ENCODE peak calls at places on chromosomes 16 and 17, in five cellular contexts. Q, P, E, S and H are unnamed samples.
A peak's percentile ranks its signal among the peaks of the same experiment; 100 is the strongest.

GRCh38 chr16:47888142-47888541 is 267.7 kb downstream of the ABCC12 start:
- DNase-seq in Q (peak; percentile 13), P (no peak), E (no peak), S (peak; percentile 65), H (no peak)

GRCh38 chr16:8887952-8888560 is 5.9 kb downstream of the LITAFD start:
- DNase-seq in Q (no peak), P (no peak), E (no peak), S (no peak), H (no peak)

GRCh38 chr16:29664133-29664912 is 1.3 kb downstream of the SPN start:
- DNase-seq in Q (no peak), P (no peak), E (peak; percentile 84), S (no peak), H (no peak)

GRCh38 chr17:47324224-47325020 is 667 bp downstream of the EFCAB13 start:
- DNase-seq in Q (peak; percentile 53), P (no peak), E (no peak), S (peak; percentile 79), H (peak; percentile 30)

GRCh38 chr17:16013943-16014407 is 14.4 kb downstream of the TTC19 start:
- DNase-seq in Q (peak; percentile 48), P (peak; percentile 36), E (no peak), S (peak; percentile 64), H (peak; percentile 81)

GRCh38 chr16:81716478-81717210 is 62.4 kb upstream of the PLCG2 start:
- DNase-seq in Q (no peak), P (no peak), E (no peak), S (no peak), H (no peak)

GRCh38 chr17:35080536-35080935 is 17.0 kb upstream of the RFFL start:
- DNase-seq in Q (no peak), P (no peak), E (no peak), S (no peak), H (no peak)

GRCh38 chr16:27313422-27314160 is at the start of gene IL4R:
- DNase-seq in Q (no peak), P (peak; percentile 22), E (peak; percentile 66), S (peak; percentile 68), H (no peak)

GRCh38 chr16:27401768-27402568 is at the start of gene IL21R:
- DNase-seq in Q (no peak), P (no peak), E (peak; percentile 29), S (no peak), H (no peak)

GRCh38 chr17:76504117-76504516 is 2.9 kb upstream of the RHBDF2 start:
- DNase-seq in Q (no peak), P (no peak), E (peak; percentile 44), S (no peak), H (no peak)

GRCh38 chr17:27888072-27888471 is 5.1 kb downstream of the LYRM9 start:
- DNase-seq in Q (no peak), P (no peak), E (no peak), S (no peak), H (no peak)

GRCh38 chr16:23996258-23996955 is 160.6 kb downstream of the PRKCB start:
- DNase-seq in Q (no peak), P (no peak), E (no peak), S (no peak), H (no peak)

GRCh38 chr16:23998771-23999170 is 163.0 kb downstream of the PRKCB start:
- DNase-seq in Q (no peak), P (no peak), E (no peak), S (no peak), H (no peak)

GRCh38 chr16:24002619-24003018 is 166.8 kb downstream of the PRKCB start:
- DNase-seq in Q (no peak), P (no peak), E (peak; percentile 45), S (no peak), H (no peak)

GRCh38 chr16:24001706-24002105 is 165.9 kb downstream of the PRKCB start:
- DNase-seq in Q (no peak), P (no peak), E (no peak), S (no peak), H (no peak)

GRCh38 chr16:23999663-24000062 is 163.9 kb downstream of the PRKCB start:
- DNase-seq in Q (no peak), P (no peak), E (no peak), S (no peak), H (no peak)
- TF ChIP-seq REST in Q (no peak), P (no peak), E (no peak), S (no peak), H (no peak)

GRCh38 chr17:83125515-83126274 is 46.3 kb downstream of the METRNL start:
- DNase-seq in Q (no peak), P (no peak), E (no peak), S (no peak), H (no peak)
- TF ChIP-seq REST in Q (no peak), P (no peak), E (no peak), S (no peak), H (no peak)

GRCh38 chr16:89054714-89055113 is 38.9 kb upstream of the ACSF3 start:
- DNase-seq in Q (no peak), P (no peak), E (no peak), S (no peak), H (no peak)
- TF ChIP-seq REST in Q (no peak), P (no peak), E (no peak), S (no peak), H (no peak)

GRCh38 chr17:58315281-58315711 is 13.3 kb downstream of the TSPOAP1 start:
- DNase-seq in Q (no peak), P (no peak), E (no peak), S (no peak), H (no peak)
- TF ChIP-seq REST in Q (no peak), P (no peak), E (no peak), S (no peak), H (no peak)

GRCh38 chr17:49637050-49637449 is 40.8 kb downstream of the SPOP start:
- DNase-seq in Q (no peak), P (no peak), E (no peak), S (no peak), H (no peak)
- TF ChIP-seq REST in Q (no peak), P (no peak), E (no peak), S (no peak), H (no peak)